ENCODE peak calls at places on chromosomes 6 and 20, in six cellular contexts. D is HuH-7; I is neural crest cell; S is AML-193; A is body of pancreas; E is activated effector memory CD4-positive, alpha-beta T cell treated with anti-CD3 and anti-CD28 coated beads, Interleukin-2, amount 50 U/mL, for 16 hours. F is an unnamed sample.

GRCh38 chr6:111573892-111574800 is 31.5 kb downstream of the TRAF3IP2 start:
- DNase-seq in D (no peak), E (no peak), S (no peak), I (no peak), A (no peak), F (no peak)

GRCh38 chr6:48813821-48814220 is 649.2 kb downstream of the MMUT start:
- DNase-seq in A (no peak), I (no peak), D (no peak), S (no peak), E (no peak), F (no peak)

GRCh38 chr6:125259354-125259736 is 42.4 kb downstream of the HDDC2 start:
- DNase-seq in S (no peak), E (no peak), I (no peak), A (no peak), D (no peak), F (no peak)

GRCh38 chr6:14703586-14703985 is 542.3 kb upstream of the JARID2 start:
- DNase-seq in D (no peak), I (no peak), E (no peak), A (no peak), S (no peak), F (no peak)

GRCh38 chr20:43844778-43845614 is 69.7 kb upstream of the TOX2 start:
- DNase-seq in S (no peak), I (no peak), D (no peak), E (no peak), A (no peak), F (no peak)

GRCh38 chr20:14432597-14432996 is 95.2 kb upstream of the FLRT3 start:
- DNase-seq in A (no peak), D (no peak), E (no peak), I (no peak), S (no peak), F (no peak)

GRCh38 chr6:132484680-132485018 is 28.3 kb downstream of the STX7 start:
- DNase-seq in A (no peak), D (no peak), I (no peak), E (no peak), S (no peak), F (no peak)

GRCh38 chr6:148771212-148771601 is 24.4 kb downstream of the UST start:
- DNase-seq in D (no peak), I (no peak), A (peak; percentile 63), S (no peak), E (no peak), F (no peak)

GRCh38 chr6:36267731-36268477 is 2.0 kb upstream of the PNPLA1 start:
- DNase-seq in S (no peak), I (no peak), D (no peak), A (no peak), E (no peak), F (no peak)

GRCh38 chr6:161618816-161619454 is 345.1 kb upstream of the AGPAT4 start:
- DNase-seq in S (no peak), D (no peak), I (peak; percentile 21), E (no peak), A (peak; percentile 35), F (no peak)

GRCh38 chr20:258963-259362 is 1.4 kb downstream of the DEFB132 start:
- DNase-seq in A (no peak), S (no peak), I (no peak), D (peak; percentile 55), E (no peak), F (no peak)

GRCh38 chr6:159978291-159979135 is 9.6 kb downstream of the IGF2R start:
- DNase-seq in E (peak; percentile 78), I (no peak), D (no peak), S (no peak), A (peak; percentile 73), F (no peak)

GRCh38 chr6:20170455-20171148 is 41.7 kb downstream of the MBOAT1 start:
- DNase-seq in E (no peak), S (no peak), D (no peak), A (no peak), I (no peak), F (no peak)

GRCh38 chr20:43590036-43590391 is 723 bp upstream of the IFT52 start:
- DNase-seq in A (no peak), D (peak; percentile 30), E (no peak), I (no peak), S (no peak), F (no peak)

GRCh38 chr20:39630215-39630614 is 668.1 kb downstream of the DHX35 start:
- DNase-seq in E (no peak), A (no peak), S (no peak), D (no peak), I (no peak), F (no peak)

GRCh38 chr6:108945686-108946158 is 97.5 kb downstream of the ARMC2 start:
- DNase-seq in D (no peak), E (no peak), I (no peak), S (no peak), A (peak; percentile 73), F (peak; percentile 89)

F was measured in kidney.